ENCODE peak calls at places on chromosomes 5 and 9, in five cellular contexts. One of them, this sample, is unnamed.

GRCh38 chr5:172276214-172276613 is 7.3 kb downstream of the UBTD2 start:
- DNase-seq in glutamatergic neuron: no peak
- DNase-seq in endothelial cell: no peak
- DNase-seq in lung: no peak
- DNase-seq in AG09309: no peak
- DNase-seq in this sample: no peak

GRCh38 chr5:177419045-177419444 is 7.4 kb upstream of the GRK6 start:
- DNase-seq in glutamatergic neuron: no peak
- DNase-seq in endothelial cell: no peak
- DNase-seq in lung: no peak
- DNase-seq in AG09309: peak
- DNase-seq in this sample: no peak

GRCh38 chr5:2742921-2743679 is 8.4 kb downstream of the IRX2 start:
- DNase-seq in glutamatergic neuron: no peak
- DNase-seq in endothelial cell: no peak
- DNase-seq in lung: peak
- DNase-seq in AG09309: no peak
- DNase-seq in this sample: no peak

GRCh38 chr9:87548159-87548558 is 50.5 kb downstream of the DAPK1 start:
- DNase-seq in glutamatergic neuron: no peak
- DNase-seq in endothelial cell: no peak
- DNase-seq in lung: no peak
- DNase-seq in AG09309: no peak
- DNase-seq in this sample: no peak

GRCh38 chr5:58987193-58987592 is 404.3 kb downstream of the RAB3C start:
- DNase-seq in glutamatergic neuron: no peak
- DNase-seq in endothelial cell: no peak
- DNase-seq in lung: no peak
- DNase-seq in AG09309: no peak
- DNase-seq in this sample: no peak

GRCh38 chr5:151345808-151346478 is 1.4 kb downstream of the SLC36A2 start:
- DNase-seq in glutamatergic neuron: no peak
- DNase-seq in endothelial cell: no peak
- DNase-seq in lung: no peak
- DNase-seq in AG09309: no peak
- DNase-seq in this sample: no peak

GRCh38 chr5:36675244-36675643 is 68.8 kb downstream of the SLC1A3 start:
- DNase-seq in glutamatergic neuron: no peak
- DNase-seq in endothelial cell: no peak
- DNase-seq in lung: no peak
- DNase-seq in AG09309: no peak
- DNase-seq in this sample: no peak

GRCh38 chr9:6354072-6354686 is 26.0 kb downstream of the TPD52L3 start:
- DNase-seq in glutamatergic neuron: no peak
- DNase-seq in endothelial cell: peak
- DNase-seq in lung: no peak
- DNase-seq in AG09309: peak
- DNase-seq in this sample: no peak

GRCh38 chr9:130541533-130541932 is 37.8 kb upstream of the FUBP3 start:
- DNase-seq in glutamatergic neuron: no peak
- DNase-seq in endothelial cell: no peak
- DNase-seq in lung: no peak
- DNase-seq in AG09309: no peak
- DNase-seq in this sample: no peak

GRCh38 chr9:965497-965896 is 11.0 kb upstream of the DMRT3 start:
- DNase-seq in glutamatergic neuron: no peak
- DNase-seq in endothelial cell: no peak
- DNase-seq in lung: no peak
- DNase-seq in AG09309: no peak
- DNase-seq in this sample: no peak

GRCh38 chr9:95344735-95345134 is 27.2 kb upstream of the FANCC start:
- DNase-seq in glutamatergic neuron: no peak
- DNase-seq in endothelial cell: no peak
- DNase-seq in lung: no peak
- DNase-seq in AG09309: no peak
- DNase-seq in this sample: no peak

GRCh38 chr5:93385665-93386064 is 195.4 kb downstream of the NR2F1-AS1 start:
- DNase-seq in glutamatergic neuron: no peak
- DNase-seq in endothelial cell: no peak
- DNase-seq in lung: no peak
- DNase-seq in AG09309: peak
- DNase-seq in this sample: no peak

GRCh38 chr9:87497080-87497603 is 525 bp upstream of the DAPK1 start:
- DNase-seq in glutamatergic neuron: no peak
- DNase-seq in endothelial cell: no peak
- DNase-seq in lung: no peak
- DNase-seq in AG09309: no peak
- DNase-seq in this sample: no peak

GRCh38 chr5:108481355-108481931 is 99.5 kb upstream of the FBXL17 start:
- DNase-seq in glutamatergic neuron: no peak
- DNase-seq in endothelial cell: no peak
- DNase-seq in lung: no peak
- DNase-seq in AG09309: peak
- DNase-seq in this sample: no peak

GRCh38 chr5:567664-568060 is 43.4 kb upstream of the SLC9A3 start:
- DNase-seq in glutamatergic neuron: no peak
- DNase-seq in endothelial cell: no peak
- DNase-seq in lung: no peak
- DNase-seq in AG09309: no peak
- DNase-seq in this sample: no peak

GRCh38 chr9:116403171-116403570 is 249.6 kb downstream of the PAPPA start:
- DNase-seq in glutamatergic neuron: no peak
- DNase-seq in endothelial cell: no peak
- DNase-seq in lung: no peak
- DNase-seq in AG09309: no peak
- DNase-seq in this sample: no peak

GRCh38 chr5:2897276-2897990 is 146.0 kb upstream of the IRX2 start:
- DNase-seq in glutamatergic neuron: no peak
- DNase-seq in endothelial cell: no peak
- DNase-seq in lung: no peak
- DNase-seq in AG09309: no peak
- DNase-seq in this sample: no peak

GRCh38 chr5:80251636-80252035 is 4.2 kb downstream of the SERINC5 start:
- DNase-seq in glutamatergic neuron: no peak
- DNase-seq in endothelial cell: no peak
- DNase-seq in lung: no peak
- DNase-seq in AG09309: no peak
- DNase-seq in this sample: no peak